ENCODE peak calls at places on chromosomes 11 and 22, in seven cellular contexts. S is H9, P is neural crest cell, I is nephron progenitor cell, Z is MCF 10A, X is brain microvascular endothelial cell, C is fibroblast of lung. D is an unnamed sample.

GRCh38 chr11:7548659-7549283 is 35.0 kb downstream of the PPFIBP2 start:
- DNase-seq in S (peak), Z (peak), C (no peak), I (no peak), X (no peak), P (no peak), D (no peak)

GRCh38 chr11:57536947-57537654 is at the start of gene SMTNL1:
- DNase-seq in I (peak), C (no peak), P (no peak), Z (no peak), X (no peak), S (no peak), D (no peak)

GRCh38 chr11:9280655-9281301 is 15.6 kb upstream of the DENND5A start:
- DNase-seq in S (no peak), I (no peak), X (peak), Z (peak), C (peak), P (no peak), D (no peak)

GRCh38 chr11:116499396-116500001 is 273.3 kb downstream of the BUD13 start:
- DNase-seq in P (peak), Z (peak), X (peak), S (peak), C (peak), I (peak), D (no peak)

GRCh38 chr22:36303115-36303467 is 50.2 kb downstream of the APOL1 start:
- DNase-seq in C (no peak), Z (no peak), P (no peak), I (no peak), S (no peak), X (no peak), D (no peak)

GRCh38 chr11:77147036-77147315 is 18.9 kb downstream of the MYO7A start:
- DNase-seq in C (no peak), Z (no peak), S (no peak), P (no peak), I (no peak), X (no peak), D (no peak)

GRCh38 chr11:66889974-66890373 is 33.1 kb downstream of the LRFN4 start:
- DNase-seq in C (peak), Z (no peak), I (no peak), S (no peak), P (no peak), X (no peak), D (peak)

GRCh38 chr22:31611065-31611760 is 50.8 kb downstream of the PISD start:
- DNase-seq in Z (no peak), C (peak), P (no peak), I (no peak), X (no peak), S (no peak), D (no peak)

GRCh38 chr22:45094081-45094720 is 69.5 kb upstream of the NUP50 start:
- DNase-seq in X (no peak), P (no peak), Z (no peak), C (no peak), S (no peak), I (no peak), D (no peak)

GRCh38 chr11:18093946-18094345 is 11.9 kb downstream of the SAAL1 start:
- DNase-seq in S (no peak), I (no peak), Z (no peak), X (no peak), C (no peak), P (no peak), D (no peak)

GRCh38 chr11:68710445-68710844 is 26.1 kb downstream of the GAL start:
- DNase-seq in Z (no peak), P (no peak), X (no peak), I (no peak), C (no peak), S (no peak), D (no peak)

GRCh38 chr11:16356751-16357365 is 512 bp upstream of the SOX6 start:
- DNase-seq in I (no peak), X (peak), S (no peak), P (no peak), C (peak), Z (no peak), D (no peak)

GRCh38 chr11:12087075-12087775 is 23.2 kb upstream of the MICAL2 start:
- DNase-seq in X (peak), S (no peak), I (no peak), P (no peak), Z (peak), C (peak), D (no peak)

GRCh38 chr11:123249354-123249753 is 54.3 kb upstream of the CLMP start:
- DNase-seq in I (no peak), S (no peak), P (no peak), C (no peak), Z (no peak), X (no peak), D (no peak)

GRCh38 chr11:69004411-69005182 is 8.4 kb downstream of the MRGPRF start:
- DNase-seq in Z (no peak), S (peak), X (no peak), P (no peak), I (no peak), C (no peak), D (no peak)

GRCh38 chr22:27546157-27546556 is 255.4 kb downstream of the MN1 start:
- DNase-seq in C (no peak), P (no peak), X (no peak), Z (no peak), S (no peak), I (no peak), D (no peak)

DNA sequence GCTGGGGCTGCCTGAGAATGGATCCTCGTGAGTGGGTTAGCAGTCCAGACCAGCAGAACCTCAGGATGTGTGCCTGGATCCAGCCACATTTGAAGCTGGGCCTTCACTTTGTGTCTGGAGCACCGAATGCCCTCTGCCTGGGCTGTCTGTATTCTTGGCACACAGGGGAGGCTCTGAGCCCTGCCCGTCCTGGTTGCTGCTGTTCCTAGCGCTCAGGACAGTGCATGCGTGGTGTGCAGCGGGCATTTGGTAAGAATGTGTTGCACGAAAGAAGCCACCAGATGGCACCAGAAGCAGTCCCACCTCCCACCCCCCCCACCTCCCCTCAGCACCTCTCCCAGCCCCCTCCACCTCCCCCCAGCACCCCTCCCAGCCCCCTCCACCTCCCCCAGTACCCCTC is 4.1 kb upstream of the MAPK11 start:
- DNase-seq in C (peak), Z (peak), S (no peak), X (peak), P (no peak), I (peak), D (no peak)
- TF ChIP-seq CTCF in C (no peak), Z (peak), S (peak), X (peak), P (peak), I (peak), D (peak)

DNA sequence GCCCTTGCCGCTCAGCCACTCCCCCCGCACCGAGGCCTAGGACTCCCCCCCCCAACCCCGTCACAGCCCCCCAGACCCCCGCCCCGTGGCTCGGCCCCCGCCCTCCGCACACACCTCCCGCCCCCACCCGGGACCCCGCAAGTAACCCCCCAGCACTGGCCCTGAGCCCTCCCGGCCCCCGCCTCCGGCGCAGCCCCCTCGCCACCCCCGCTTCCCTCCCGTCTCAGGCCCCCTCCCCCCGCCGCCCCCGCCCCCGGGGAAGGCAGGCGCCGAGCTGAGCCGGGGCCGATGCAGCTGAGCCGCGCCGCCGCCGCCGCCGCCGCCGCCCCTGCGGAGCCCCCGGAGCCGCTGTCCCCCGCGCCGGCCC is 1.5 kb downstream of the SHANK3 start:
- DNase-seq in C (no peak), X (no peak), S (no peak), Z (no peak), P (no peak), I (peak), D (no peak)
- TF ChIP-seq CTCF in C (no peak), X (no peak), S (no peak), Z (no peak), P (no peak), I (no peak), D (no peak)

DNA sequence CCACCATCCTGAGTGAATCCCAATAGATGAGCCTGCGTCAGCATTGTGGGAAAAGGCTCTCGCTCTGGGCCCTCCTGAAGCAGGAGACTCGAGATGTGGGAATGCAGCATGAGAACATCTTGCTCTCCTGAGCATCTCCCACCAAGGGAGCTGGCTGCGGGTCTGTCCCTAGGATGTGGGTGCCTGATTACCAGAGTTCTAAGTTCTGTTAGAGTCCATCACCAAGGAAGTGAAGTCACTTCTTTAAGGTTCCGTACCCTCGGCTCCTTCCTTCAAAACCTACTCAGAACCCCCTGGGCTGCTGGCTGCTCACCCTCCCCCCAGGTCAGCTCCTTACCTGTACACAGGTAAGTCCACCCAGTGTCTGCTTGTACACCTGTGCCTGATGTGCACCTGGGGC is 100.5 kb upstream of the IGLL5 start:
- DNase-seq in P (no peak), X (no peak), Z (no peak), C (no peak), I (no peak), S (no peak), D (no peak)
- TF ChIP-seq CTCF in P (no peak), X (no peak), Z (no peak), C (no peak), I (no peak), S (no peak), D (no peak)

DNA sequence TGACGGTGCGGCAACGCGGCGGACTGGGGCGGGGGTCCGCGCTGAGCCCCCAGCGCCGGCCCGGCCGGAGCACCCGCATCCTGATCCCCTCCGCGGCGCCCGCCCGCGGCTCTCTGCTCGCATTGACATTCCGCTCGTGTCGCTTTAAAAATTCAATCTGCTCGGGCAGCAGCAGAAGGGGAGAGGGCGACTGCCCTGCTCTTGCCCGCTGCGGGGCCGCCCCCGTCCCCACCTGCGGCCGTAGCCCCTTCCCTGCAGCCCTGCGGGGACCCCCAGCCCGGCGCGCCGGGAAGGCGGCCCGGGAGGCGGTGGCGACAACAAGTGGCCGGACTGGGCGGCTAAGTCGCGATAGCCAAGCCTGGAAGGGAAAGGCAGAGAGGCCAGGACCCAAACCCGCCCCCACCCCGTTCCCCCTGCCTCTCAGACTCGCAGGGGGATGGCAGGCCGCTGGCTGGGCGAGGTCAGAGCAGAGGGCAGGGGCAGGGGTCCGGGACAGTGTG is 1.1 kb downstream of the CABP7 start:
- DNase-seq in C (no peak), X (no peak), Z (no peak), I (no peak), S (no peak), P (no peak), D (no peak)
- TF ChIP-seq CTCF in C (no peak), X (no peak), Z (no peak), I (no peak), S (no peak), P (no peak), D (no peak)

DNA sequence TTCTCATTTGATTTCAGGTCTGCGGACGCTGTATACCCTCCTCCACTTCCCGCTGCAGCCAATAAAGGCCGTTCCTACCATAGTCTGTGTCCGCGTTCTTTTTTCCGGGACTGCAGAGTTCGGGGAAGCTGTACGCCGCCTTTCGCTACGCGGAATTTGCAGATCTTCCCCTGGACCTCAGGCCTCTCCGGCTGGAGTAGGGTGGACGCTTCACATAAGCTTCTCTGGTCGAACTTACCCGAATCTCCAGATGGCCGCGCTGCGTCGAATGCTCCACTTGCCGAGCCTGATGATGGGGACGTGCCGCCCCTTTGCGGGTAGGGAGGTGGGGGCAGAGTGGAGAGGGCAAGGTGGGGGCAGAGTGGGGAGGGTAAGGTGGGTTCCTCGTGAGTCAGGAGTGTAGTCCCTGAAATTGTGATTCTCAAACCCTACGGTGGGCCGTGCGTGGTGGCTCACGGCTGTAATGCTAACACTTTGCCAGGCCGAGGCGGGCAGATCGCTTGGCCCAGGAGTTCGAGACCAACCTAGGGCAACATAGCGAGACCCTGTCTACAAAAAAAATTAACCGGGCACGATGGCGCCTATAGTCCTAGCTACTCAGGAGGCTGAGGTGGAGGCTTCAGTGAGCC is 632 bp downstream of the CSKMT start:
- DNase-seq in C (peak), X (peak), I (no peak), Z (peak), S (no peak), P (no peak), D (no peak)
- TF ChIP-seq CTCF in C (no peak), X (no peak), I (no peak), Z (no peak), S (no peak), P (no peak), D (no peak)

D was measured in D721Med.